ENCODE peak calls at places on chromosomes 4 and X, in four cellular contexts. Z is spleen; U is psoas muscle; S is CD4-positive, alpha-beta T cell. L is an unnamed sample.
A peak's percentile ranks its signal among the peaks of the same experiment; 100 is the strongest.

GRCh38 chr4:8649631-8650261 is 57.2 kb downstream of the CPZ start:
- DNase-seq in Z (peak; percentile 57), U (no peak), S (no peak), L (no peak)

GRCh38 chr4:152643153-152644035 is 36.4 kb downstream of the TMEM154 start:
- DNase-seq in Z (peak; percentile 89), U (no peak), S (no peak), L (peak; percentile 68)

GRCh38 chr4:26076896-26077295 is 162.9 kb downstream of the SMIM20 start:
- DNase-seq in Z (no peak), U (no peak), S (no peak), L (no peak)

GRCh38 chr4:53141308-53141707 is 224.6 kb downstream of the SCFD2 start:
- DNase-seq in Z (no peak), U (no peak), S (no peak), L (no peak)

GRCh38 chr4:54657556-54658313 is at the start of gene KIT:
- DNase-seq in Z (peak; percentile 81), U (peak; percentile 34), S (no peak), L (no peak)

GRCh38 chr4:98720871-98721480 is 62.6 kb upstream of the TSPAN5 start:
- DNase-seq in Z (no peak), U (no peak), S (no peak), L (no peak)

GRCh38 chr4:84319124-84319523 is 180.0 kb downstream of the NKX6-1 start:
- DNase-seq in Z (no peak), U (peak; percentile 58), S (no peak), L (no peak)

GRCh38 chr4:3287972-3288570 is 4.8 kb upstream of the RGS12 start:
- DNase-seq in Z (peak; percentile 78), U (no peak), S (no peak), L (no peak)

GRCh38 chrX:66162331-66162822 is 1.7 kb upstream of the HEPH start:
- DNase-seq in Z (no peak), U (no peak), S (no peak), L (no peak)

GRCh38 chrX:96971812-96972211 is 88.1 kb downstream of the RPA4 start:
- DNase-seq in Z (no peak), U (no peak), S (no peak), L (no peak)

GRCh38 chr4:155552180-155552579 is 114.5 kb upstream of the GUCY1A1 start:
- DNase-seq in Z (no peak), U (no peak), S (no peak), L (no peak)

GRCh38 chrX:17705211-17705610 is 32.1 kb upstream of the SCML1 start:
- DNase-seq in Z (no peak), U (no peak), S (no peak), L (no peak)

GRCh38 chr4:152014280-152014679 is 253.5 kb upstream of the GATB start:
- DNase-seq in Z (no peak), U (no peak), S (peak; percentile 23), L (no peak)

GRCh38 chr4:142557220-142557801 is 288.8 kb downstream of the INPP4B start:
- DNase-seq in Z (no peak), U (no peak), S (no peak), L (peak; percentile 65)

GRCh38 chrX:39773923-39774803 is 323.6 kb downstream of the BCOR start:
- DNase-seq in Z (peak; percentile 35), U (no peak), S (peak; percentile 8), L (peak; percentile 53)

GRCh38 chr4:130099159-130099558 is 1003.2 kb downstream of the C4orf33 start:
- DNase-seq in Z (no peak), U (no peak), S (no peak), L (no peak)

GRCh38 chrX:130805906-130806305 is 97.1 kb downstream of the ENOX2 start:
- DNase-seq in Z (no peak), U (no peak), S (no peak), L (no peak)

DNA sequence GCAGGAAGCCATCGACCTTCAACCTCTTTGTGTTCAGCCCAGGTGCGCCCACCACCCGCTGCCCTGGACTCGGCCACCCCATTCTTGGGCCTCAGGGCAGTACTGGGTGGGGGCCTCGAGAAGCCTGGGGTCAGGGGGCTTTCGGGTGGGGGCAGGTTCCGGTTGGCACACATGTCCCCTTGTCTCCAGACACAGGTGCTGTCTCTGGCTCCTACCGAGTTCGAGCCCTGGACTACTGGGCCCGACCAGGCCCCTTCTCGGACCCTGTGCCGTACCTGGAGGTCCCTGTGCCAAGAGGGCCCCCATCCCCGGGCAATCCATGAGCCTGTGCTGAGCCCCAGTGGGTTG is 7.4 kb upstream of the FGFRL1 start:
- DNase-seq in Z (no peak), U (no peak), S (no peak), L (no peak)
- H3K27me3 ChIP-seq in Z (peaks cover 98% of the 10 kb centered on the region), U (peaks cover 84% of the 10 kb centered on the region), S (peaks cover 77% of the 10 kb centered on the region), L (peaks cover 5% of the 10 kb centered on the region)

GRCh38 chr4:13540446-13541175 is 3.7 kb downstream of the NKX3-2 start:
- DNase-seq in Z (no peak), U (no peak), S (no peak), L (no peak)
- H3K27me3 ChIP-seq in Z (peaks cover 100% of the 10 kb centered on the region), U (peaks cover 100% of the 10 kb centered on the region), S (peaks cover 97% of the 10 kb centered on the region), L (peaks cover 47% of the 10 kb centered on the region)

GRCh38 chr4:6123541-6123940 is 76.8 kb downstream of the JAKMIP1 start:
- DNase-seq in Z (no peak), U (no peak), S (no peak), L (no peak)

GRCh38 chr4:6124386-6125102 is 75.8 kb downstream of the JAKMIP1 start:
- DNase-seq in Z (peak; percentile 53), U (no peak), S (no peak), L (no peak)

GRCh38 chr4:6123976-6124375 is 76.4 kb downstream of the JAKMIP1 start:
- DNase-seq in Z (no peak), U (no peak), S (no peak), L (no peak)

GRCh38 chr4:6126971-6127745 is 73.2 kb downstream of the JAKMIP1 start:
- DNase-seq in Z (peak; percentile 36), U (no peak), S (no peak), L (no peak)

DNA sequence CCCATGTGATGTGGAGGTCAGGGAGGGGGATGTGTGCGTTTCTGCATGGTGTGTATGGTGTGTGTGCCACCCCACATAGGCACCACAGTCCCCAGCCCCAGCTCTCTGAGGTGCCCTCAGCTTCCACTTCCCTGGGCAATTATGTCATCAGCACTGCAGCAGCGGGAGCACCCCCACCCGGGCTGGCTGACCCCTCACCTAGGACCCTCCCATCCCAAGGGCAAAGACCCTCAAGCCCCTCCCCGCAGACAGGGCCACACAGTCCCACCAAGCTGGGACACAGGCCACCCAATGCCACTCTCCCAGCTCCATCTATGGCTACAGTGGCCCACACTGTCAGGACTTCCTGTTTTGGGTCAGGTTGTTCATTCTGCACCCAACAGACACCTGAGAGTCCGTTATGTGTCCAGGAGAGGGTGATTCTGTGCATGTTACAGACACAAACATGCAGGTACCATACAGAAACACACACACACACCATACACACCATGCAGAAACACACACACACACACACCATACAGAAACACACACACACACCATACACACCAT is 75.2 kb downstream of the JAKMIP1 start:
- DNase-seq in Z (peak; percentile 31), U (no peak), S (no peak), L (peak; percentile 29)
- H3K27me3 ChIP-seq in Z (no peaks in the 10 kb centered on the region), U (peaks cover 7% of the 10 kb centered on the region), S (no peaks in the 10 kb centered on the region), L (no peaks in the 10 kb centered on the region)

GRCh38 chr4:6781113-6781512 is 1.4 kb upstream of the KIAA0232 start:
- DNase-seq in Z (no peak), U (no peak), S (no peak), L (no peak)
- H3K27me3 ChIP-seq in Z (no peaks in the 10 kb centered on the region), U (no peaks in the 10 kb centered on the region), S (no peaks in the 10 kb centered on the region), L (no peaks in the 10 kb centered on the region)

DNA sequence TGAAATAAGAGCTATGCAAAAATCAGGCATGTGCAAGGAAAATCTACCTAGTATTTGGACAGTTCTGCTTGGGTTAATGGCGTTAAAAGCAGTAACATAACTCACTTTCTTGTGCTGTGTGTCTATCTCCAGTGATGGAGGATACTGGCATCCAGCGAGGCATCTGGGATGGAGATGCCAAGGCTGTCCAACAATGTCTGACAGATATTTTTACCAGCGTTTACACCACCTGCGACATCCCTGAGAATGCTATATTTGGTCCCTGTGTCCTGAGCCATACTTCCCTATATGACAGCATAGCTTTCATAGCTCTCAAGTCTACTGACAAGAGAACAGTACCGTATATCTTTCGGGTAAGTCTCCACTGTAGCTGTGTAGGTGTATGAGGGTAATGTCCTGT is 2.6 kb downstream of the PRDM8 start:
- DNase-seq in Z (no peak), U (no peak), S (no peak), L (no peak)
- H3K27me3 ChIP-seq in Z (peaks cover 65% of the 10 kb centered on the region), U (peaks cover 77% of the 10 kb centered on the region), S (peaks cover 13% of the 10 kb centered on the region), L (no peaks in the 10 kb centered on the region)

GRCh38 chr4:183094393-183095198 is 4.5 kb upstream of the WWC2 start:
- DNase-seq in Z (no peak), U (no peak), S (no peak), L (no peak)
- H3K27me3 ChIP-seq in Z (peaks cover 28% of the 10 kb centered on the region), U (no peaks in the 10 kb centered on the region), S (peaks cover 11% of the 10 kb centered on the region), L (peaks cover 10% of the 10 kb centered on the region)

GRCh38 chr4:173539986-173540385 is 10.0 kb upstream of the HAND2 start:
- DNase-seq in Z (no peak), U (no peak), S (no peak), L (no peak)

GRCh38 chr4:173545440-173545839 is 15.4 kb upstream of the HAND2 start:
- DNase-seq in Z (no peak), U (no peak), S (no peak), L (no peak)

GRCh38 chr4:173538903-173539445 is 8.9 kb upstream of the HAND2 start:
- DNase-seq in Z (no peak), U (no peak), S (no peak), L (no peak)

GRCh38 chr4:173546776-173547175 is 16.7 kb upstream of the HAND2 start:
- DNase-seq in Z (no peak), U (no peak), S (no peak), L (no peak)

GRCh38 chr4:173543266-173543665 is 13.2 kb upstream of the HAND2 start:
- DNase-seq in Z (no peak), U (no peak), S (no peak), L (no peak)
- H3K27me3 ChIP-seq in Z (peaks cover 65% of the 10 kb centered on the region), U (peaks cover 49% of the 10 kb centered on the region), S (peaks cover 65% of the 10 kb centered on the region), L (peaks cover 23% of the 10 kb centered on the region)

GRCh38 chrX:95427389-95427788 is 1257.3 kb upstream of the DIAPH2 start:
- DNase-seq in Z (no peak), U (no peak), S (no peak), L (no peak)
- H3K27me3 ChIP-seq in Z (peaks cover 2% of the 10 kb centered on the region), U (peaks cover 5% of the 10 kb centered on the region), S (no peaks in the 10 kb centered on the region), L (no peaks in the 10 kb centered on the region)

GRCh38 chrX:15475486-15475885 is 17.6 kb downstream of the PIR start:
- DNase-seq in Z (no peak), U (no peak), S (no peak), L (no peak)
- H3K27me3 ChIP-seq in Z (no peaks in the 10 kb centered on the region), U (no peaks in the 10 kb centered on the region), S (no peaks in the 10 kb centered on the region), L (no peaks in the 10 kb centered on the region)